ENCODE peak calls at places on chromosomes 2 and 18, in seven cellular contexts. Z is uterus, H is tibial artery, M is endothelial cell, E is WERI-Rb-1, J is bronchial epithelial cell, W is heart left ventricle. Y is an unnamed sample.

GRCh38 chr2:235168174-235168979 is 216.6 kb downstream of the SH3BP4 start:
- DNase-seq in Z (no peak), H (no peak), M (no peak), E (peak), J (no peak), W (no peak), Y (no peak)

GRCh38 chr2:120105360-120105759 is 92.5 kb downstream of the EPB41L5 start:
- DNase-seq in Z (no peak), H (no peak), M (no peak), E (no peak), J (peak), W (no peak), Y (no peak)

GRCh38 chr2:186925514-186925913 is 76.5 kb upstream of the ZSWIM2 start:
- DNase-seq in Z (no peak), H (no peak), M (no peak), E (no peak), J (no peak), W (no peak), Y (no peak)

GRCh38 chr18:48119204-48119603 is 188.7 kb upstream of the SMAD2 start:
- DNase-seq in Z (no peak), H (no peak), M (no peak), E (no peak), J (peak), W (no peak), Y (no peak)

GRCh38 chr2:217325251-217325650 is 465.4 kb upstream of the TNP1 start:
- DNase-seq in Z (no peak), H (no peak), M (no peak), E (no peak), J (no peak), W (no peak), Y (no peak)

GRCh38 chr2:58939388-58939787 is 698.3 kb upstream of the FANCL start:
- DNase-seq in Z (no peak), H (no peak), M (no peak), E (no peak), J (peak), W (no peak), Y (no peak)

GRCh38 chr18:45690975-45691815 is 32.8 kb upstream of the SLC14A1 start:
- DNase-seq in Z (peak), H (peak), M (peak), E (peak), J (peak), W (peak), Y (peak)

GRCh38 chr2:20594048-20594750 is 56.7 kb downstream of the HS1BP3 start:
- DNase-seq in Z (no peak), H (peak), M (no peak), E (peak), J (no peak), W (no peak), Y (no peak)

GRCh38 chr2:74438248-74438647 is 3.5 kb downstream of the RTKN start:
- DNase-seq in Z (no peak), H (no peak), M (no peak), E (no peak), J (no peak), W (no peak), Y (no peak)

GRCh38 chr2:177843188-177843587 is 229.4 kb downstream of the PDE11A start:
- DNase-seq in Z (no peak), H (no peak), M (no peak), E (no peak), J (no peak), W (no peak), Y (no peak)

GRCh38 chr2:135149251-135149650 is 97.2 kb downstream of the RAB3GAP1 start:
- DNase-seq in Z (no peak), H (no peak), M (no peak), E (no peak), J (peak), W (no peak), Y (no peak)

GRCh38 chr2:102063948-102064678 is 72.4 kb downstream of the IL1R2 start:
- DNase-seq in Z (peak), H (peak), M (no peak), E (no peak), J (peak), W (peak), Y (peak)

GRCh38 chr18:1541478-1541877 is 636.8 kb downstream of the ADCYAP1 start:
- DNase-seq in Z (no peak), H (no peak), M (no peak), E (no peak), J (no peak), W (no peak), Y (no peak)

GRCh38 chr18:74513149-74513882 is 17.2 kb downstream of the CNDP2 start:
- DNase-seq in Z (no peak), H (peak), M (no peak), E (no peak), J (no peak), W (no peak), Y (no peak)

GRCh38 chr2:128408349-128409305 is 90.0 kb upstream of the HS6ST1 start:
- DNase-seq in Z (peak), H (peak), M (peak), E (no peak), J (peak), W (no peak), Y (no peak)

GRCh38 chr18:12015697-12016062 is 34.4 kb downstream of the IMPA2 start:
- DNase-seq in Z (no peak), H (no peak), M (no peak), E (no peak), J (peak), W (peak), Y (no peak)

GRCh38 chr2:207166349-207167128 is 791 bp upstream of the KLF7 start:
- DNase-seq in Z (peak), H (peak), M (peak), E (peak), J (peak), W (peak), Y (peak)

GRCh38 chr2:120793682-120794403 is 58.2 kb downstream of the GLI2 start:
- DNase-seq in Z (no peak), H (no peak), M (no peak), E (no peak), J (peak), W (no peak), Y (no peak)

DNA sequence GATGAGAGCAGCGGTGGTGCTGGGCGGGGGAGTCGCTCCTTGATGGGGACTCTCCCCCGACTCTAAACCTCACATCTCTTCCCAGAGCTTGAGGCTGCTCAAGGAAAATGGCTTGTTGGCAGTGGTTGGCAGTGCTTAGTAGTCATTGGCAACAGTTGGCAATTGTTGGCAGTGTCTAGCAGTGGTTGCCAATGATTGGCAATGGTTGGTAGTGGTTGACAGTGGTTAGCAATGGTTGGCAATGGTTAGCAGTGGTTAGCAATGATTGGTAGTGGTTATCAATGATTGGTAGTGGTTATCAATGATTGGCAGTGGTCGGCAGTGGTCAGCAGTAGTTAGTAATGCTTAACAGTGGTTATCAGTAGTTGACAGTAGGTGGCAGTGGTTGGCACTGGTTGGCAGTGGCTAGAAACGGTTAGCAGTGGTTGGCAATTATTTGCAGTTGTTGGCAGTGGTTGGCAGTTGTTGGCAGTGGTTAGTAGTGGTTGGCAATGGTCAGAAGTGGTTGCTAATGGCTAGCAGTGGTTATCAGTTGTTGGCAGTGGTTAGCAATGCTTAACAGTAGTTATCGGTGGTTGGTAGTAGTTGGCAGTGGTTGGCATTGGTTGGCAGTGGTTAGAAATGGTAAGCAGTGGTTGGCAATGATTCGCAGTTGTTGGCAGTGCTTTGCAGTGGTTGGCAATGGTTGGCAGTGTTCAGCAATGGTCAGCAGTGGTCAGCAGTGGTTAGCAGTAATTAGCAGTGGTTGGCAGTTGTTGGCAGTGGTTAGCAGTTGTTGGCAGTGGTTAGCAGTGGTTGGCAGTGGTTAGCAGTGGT is 85.4 kb upstream of the OTOS start:
- DNase-seq in Z (no peak), H (peak), M (no peak), E (no peak), J (peak), W (no peak), Y (no peak)
- TF ChIP-seq CTCF in Z (no peak), H (no peak), M (no peak), E (peak), J (peak), W (no peak), Y (no peak)

DNA sequence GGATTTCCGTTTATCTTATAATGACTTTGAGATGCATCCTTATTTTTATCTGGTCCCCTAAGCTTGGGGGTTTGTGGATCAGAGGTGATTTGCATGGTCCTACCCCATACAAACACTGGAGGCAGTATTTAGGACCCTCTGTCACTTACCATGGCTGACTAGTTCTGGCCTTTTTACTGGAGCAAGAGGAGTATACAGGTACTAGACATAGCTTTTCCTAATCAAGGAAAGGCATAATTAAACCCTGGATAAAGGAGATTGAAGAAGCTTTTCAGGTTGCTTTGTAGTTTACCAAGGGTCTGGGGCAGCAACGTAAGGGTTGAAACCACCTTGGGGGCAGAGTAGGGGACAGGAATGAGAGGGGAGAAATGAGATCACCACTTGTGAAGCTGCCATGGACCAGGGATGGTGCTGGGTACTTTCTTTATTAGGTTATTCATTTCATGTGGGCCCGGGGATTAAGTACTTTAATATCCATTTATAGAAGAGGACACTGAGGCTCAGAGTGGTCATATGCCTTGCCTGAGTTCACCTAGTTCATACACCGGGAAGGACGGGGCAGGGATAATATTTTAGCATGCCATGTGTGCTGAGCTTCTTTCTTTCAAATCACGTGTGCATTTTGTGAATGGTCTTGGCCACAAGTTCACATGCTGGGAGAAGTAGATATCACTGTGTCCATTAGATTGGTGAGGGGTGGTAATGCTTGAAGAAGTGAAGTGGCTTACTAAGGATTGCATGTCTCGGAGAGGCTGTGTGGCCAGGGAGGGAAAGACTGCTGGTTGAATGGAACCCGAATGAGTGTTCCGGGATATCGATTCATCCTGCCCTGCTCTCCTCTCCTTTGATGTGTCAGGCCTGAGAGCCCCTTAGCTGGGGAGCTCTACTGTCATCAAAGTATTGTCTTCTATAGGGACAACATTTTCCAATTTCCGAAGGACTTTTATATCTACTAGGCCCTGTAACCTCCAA is 186.9 kb downstream of the MYCN start:
- DNase-seq in Z (no peak), H (no peak), M (no peak), E (no peak), J (no peak), W (no peak), Y (no peak)
- TF ChIP-seq CTCF in Z (no peak), H (no peak), M (no peak), E (peak), J (no peak), W (no peak), Y (no peak)

GRCh38 chr2:170369894-170370293 is 191.9 kb downstream of the MYO3B start:
- DNase-seq in Z (no peak), H (no peak), M (no peak), E (no peak), J (peak), W (no peak), Y (no peak)
- TF ChIP-seq CTCF in Z (no peak), H (peak), M (peak), E (no peak), J (peak), W (peak), Y (no peak)

GRCh38 chr2:25358249-25358815 is 16.6 kb upstream of the DNMT3A start:
- DNase-seq in Z (no peak), H (no peak), M (no peak), E (no peak), J (no peak), W (no peak), Y (no peak)
- TF ChIP-seq CTCF in Z (no peak), H (no peak), M (no peak), E (no peak), J (no peak), W (no peak), Y (no peak)

DNA sequence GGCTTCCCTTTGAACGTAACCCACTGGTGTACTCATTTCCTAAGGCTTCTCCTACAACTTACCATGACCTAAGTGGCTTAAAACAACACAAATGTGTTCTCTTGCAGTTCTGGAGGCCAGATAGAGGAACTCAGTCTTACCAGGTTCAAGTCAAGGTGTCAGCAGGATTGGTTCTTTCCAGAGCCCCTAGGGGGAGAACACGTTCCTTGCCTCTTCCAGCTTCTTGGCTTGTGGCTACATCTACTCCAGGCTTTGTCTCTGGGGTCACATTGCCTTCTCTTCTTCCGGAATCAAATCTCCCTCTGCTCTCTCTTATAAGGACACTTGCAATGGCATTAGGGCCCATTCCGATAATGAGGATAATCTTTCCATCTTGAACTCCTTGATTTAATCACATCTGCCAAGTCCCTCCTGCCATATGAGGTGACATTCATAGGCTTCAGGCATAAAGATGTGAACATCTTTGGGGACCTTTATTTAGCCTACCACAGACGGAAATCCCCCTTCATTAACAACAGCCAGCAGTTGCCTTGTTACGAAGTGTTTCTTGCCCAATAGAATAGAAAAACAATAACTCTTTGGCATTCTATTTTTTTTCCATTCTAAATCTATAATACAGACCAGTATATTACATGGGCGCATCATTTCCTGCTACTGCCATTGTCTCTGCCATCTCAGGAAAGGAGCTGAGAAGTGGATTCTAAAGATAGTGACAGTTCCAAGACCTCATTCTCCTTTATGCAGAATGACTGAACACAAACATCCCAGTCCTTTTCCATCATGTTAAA is 362.0 kb downstream of the ZNF521 start:
- DNase-seq in Z (no peak), H (no peak), M (no peak), E (peak), J (no peak), W (no peak), Y (peak)
- TF ChIP-seq CTCF in Z (no peak), H (no peak), M (no peak), E (peak), J (no peak), W (no peak), Y (peak)

GRCh38 chr2:88122141-88122884 is 5.5 kb downstream of the FABP1 start:
- DNase-seq in Z (no peak), H (no peak), M (no peak), E (no peak), J (no peak), W (no peak), Y (no peak)
- TF ChIP-seq CTCF in Z (no peak), H (no peak), M (no peak), E (no peak), J (no peak), W (no peak), Y (no peak)

GRCh38 chr2:18117592-18117991 is 239.1 kb downstream of the KCNS3 start:
- DNase-seq in Z (no peak), H (no peak), M (peak), E (peak), J (peak), W (no peak), Y (peak)
- TF ChIP-seq CTCF in Z (no peak), H (peak), M (peak), E (peak), J (peak), W (peak), Y (peak)

GRCh38 chr2:27489118-27489497 is 435 bp downstream of the IFT172 start:
- DNase-seq in Z (no peak), H (no peak), M (peak), E (peak), J (no peak), W (no peak), Y (no peak)
- TF ChIP-seq CTCF in Z (no peak), H (no peak), M (no peak), E (peak), J (no peak), W (no peak), Y (no peak)